ENCODE peak calls at places on chromosomes 5 and 9, in four cellular contexts. S is A549, I is GM12878, T is HepG2. C is an unnamed sample.
A peak's percentile ranks its signal among the peaks of the same experiment; 100 is the strongest.

GRCh38 chr5:169190860-169191259 is 110.1 kb downstream of the SLIT3 start:
- DNase-seq in S (no peak), I (no peak), T (no peak), C (no peak)

GRCh38 chr5:42454216-42454995 is 31.2 kb downstream of the GHR start:
- DNase-seq in S (no peak), I (no peak), T (no peak), C (no peak)

GRCh38 chr5:40078907-40079575 is 600.7 kb upstream of the PTGER4 start:
- DNase-seq in S (no peak), I (no peak), T (no peak), C (no peak)

GRCh38 chr9:113707953-113708695 is 168.0 kb upstream of the ZNF618 start:
- DNase-seq in S (no peak), I (no peak), T (no peak), C (no peak)

GRCh38 chr5:168092786-168093185 is 198.7 kb upstream of the WWC1 start:
- DNase-seq in S (no peak), I (no peak), T (no peak), C (no peak)

GRCh38 chr5:4555739-4556285 is 584.3 kb upstream of the ADAMTS16 start:
- DNase-seq in S (no peak), I (no peak), T (no peak), C (no peak)

GRCh38 chr5:138963763-138964371 is 88.7 kb upstream of the LRRTM2 start:
- DNase-seq in S (no peak), I (no peak), T (peak; percentile 58), C (no peak)

GRCh38 chr5:68499952-68500351 is 284.4 kb downstream of the PIK3R1 start:
- DNase-seq in S (no peak), I (no peak), T (no peak), C (no peak)

GRCh38 chr9:121837113-121838010 is 185.9 kb downstream of the DAB2IP start:
- DNase-seq in S (no peak), I (no peak), T (no peak), C (no peak)

GRCh38 chr9:120701248-120701647 is 13.0 kb downstream of the MEGF9 start:
- DNase-seq in S (no peak), I (no peak), T (no peak), C (no peak)

GRCh38 chr5:15598294-15598902 is 98.4 kb downstream of the FBXL7 start:
- DNase-seq in S (no peak), I (no peak), T (peak; percentile 7), C (no peak)

GRCh38 chr5:132812123-132812948 is 766 bp upstream of the SOWAHA start:
- DNase-seq in S (no peak), I (no peak), T (no peak), C (no peak)

GRCh38 chr5:15525679-15526275 is 25.8 kb downstream of the FBXL7 start:
- DNase-seq in S (no peak), I (no peak), T (no peak), C (no peak)

GRCh38 chr9:72442212-72442607 is 77.2 kb upstream of the ZFAND5 start:
- DNase-seq in S (peak; percentile 73), I (no peak), T (peak; percentile 41), C (peak; percentile 63)

GRCh38 chr5:10307206-10308148 is at the start of gene CMBL:
- DNase-seq in S (no peak), I (no peak), T (peak; percentile 39), C (peak; percentile 65)

GRCh38 chr9:130805510-130806387 is 29.3 kb upstream of the ABL1 start:
- DNase-seq in S (no peak), I (peak; percentile 61), T (no peak), C (no peak)
- TF ChIP-seq MYC in S (no peak), I (no peak), T (no peak), C (no peak)

GRCh38 chr5:145838276-145838675 is 3.1 kb upstream of the PRELID2 start:
- DNase-seq in S (no peak), I (no peak), T (peak; percentile 19), C (no peak)
- TF ChIP-seq MYC in S (no peak), I (no peak), T (no peak), C (no peak)

GRCh38 chr9:125986966-125987365 is 239.8 kb downstream of the PBX3 start:
- DNase-seq in S (no peak), I (no peak), T (no peak), C (no peak)
- TF ChIP-seq MYC in S (no peak), I (no peak), T (no peak), C (no peak)

DNA sequence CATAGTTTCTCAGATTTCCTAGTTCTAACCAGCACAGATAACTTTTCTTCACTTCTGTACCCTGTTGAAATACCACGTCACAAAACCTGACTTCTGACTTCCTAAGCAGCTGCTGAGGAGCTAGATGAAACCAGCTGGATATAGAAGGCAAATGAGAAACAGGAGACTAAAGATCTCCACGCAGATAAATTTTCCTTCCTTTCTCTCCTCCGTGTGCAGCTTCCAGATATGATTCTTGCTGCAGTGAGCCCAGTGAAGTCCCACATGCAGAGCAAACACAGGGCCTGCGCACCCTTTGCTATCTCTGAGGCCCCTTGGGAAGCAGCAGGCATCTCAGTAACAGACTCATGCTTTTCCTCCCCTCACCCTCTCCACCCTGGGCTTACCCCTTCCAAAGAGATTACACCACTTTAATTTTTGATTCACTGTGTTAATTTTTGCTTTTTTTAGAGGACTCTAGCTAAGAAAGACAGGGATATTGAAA is 1638.3 kb downstream of the MAT2B start:
- DNase-seq in S (no peak), I (no peak), T (no peak), C (no peak)
- TF ChIP-seq MYC in S (no peak), I (no peak), T (no peak), C (no peak)

GRCh38 chr5:173452098-173452497 is 123.9 kb upstream of the STC2 start:
- DNase-seq in S (no peak), I (no peak), T (peak; percentile 49), C (no peak)

GRCh38 chr5:173451651-173452050 is 123.4 kb upstream of the STC2 start:
- DNase-seq in S (no peak), I (no peak), T (no peak), C (no peak)

GRCh38 chr5:173451031-173451430 is 122.8 kb upstream of the STC2 start:
- DNase-seq in S (peak; percentile 33), I (no peak), T (peak; percentile 49), C (no peak)

GRCh38 chr5:173452506-173452905 is 124.3 kb upstream of the STC2 start:
- DNase-seq in S (no peak), I (no peak), T (no peak), C (no peak)

DNA sequence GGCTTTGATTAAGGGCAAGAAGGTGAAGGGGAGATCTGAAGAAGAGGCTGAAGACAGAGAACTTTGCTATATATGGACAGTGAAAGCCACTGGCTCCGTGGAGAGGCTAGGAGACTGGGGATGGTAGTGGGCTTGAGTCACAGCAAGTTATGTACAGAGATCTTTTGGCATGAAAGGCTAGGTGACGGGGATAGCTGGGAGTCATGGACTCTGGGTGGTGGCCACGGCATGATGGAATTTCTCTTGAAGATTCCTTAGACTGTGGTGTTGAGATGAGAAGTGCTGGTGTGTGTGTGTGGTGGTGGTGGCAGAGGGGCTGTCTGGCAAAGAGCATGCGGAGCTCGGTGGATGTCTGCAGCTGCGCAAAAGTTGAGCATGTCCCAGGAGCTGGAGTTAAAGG is 120.6 kb upstream of the STC2 start:
- DNase-seq in S (no peak), I (no peak), T (no peak), C (no peak)
- TF ChIP-seq MYC in S (no peak), I (no peak), T (no peak), C (no peak)

DNA sequence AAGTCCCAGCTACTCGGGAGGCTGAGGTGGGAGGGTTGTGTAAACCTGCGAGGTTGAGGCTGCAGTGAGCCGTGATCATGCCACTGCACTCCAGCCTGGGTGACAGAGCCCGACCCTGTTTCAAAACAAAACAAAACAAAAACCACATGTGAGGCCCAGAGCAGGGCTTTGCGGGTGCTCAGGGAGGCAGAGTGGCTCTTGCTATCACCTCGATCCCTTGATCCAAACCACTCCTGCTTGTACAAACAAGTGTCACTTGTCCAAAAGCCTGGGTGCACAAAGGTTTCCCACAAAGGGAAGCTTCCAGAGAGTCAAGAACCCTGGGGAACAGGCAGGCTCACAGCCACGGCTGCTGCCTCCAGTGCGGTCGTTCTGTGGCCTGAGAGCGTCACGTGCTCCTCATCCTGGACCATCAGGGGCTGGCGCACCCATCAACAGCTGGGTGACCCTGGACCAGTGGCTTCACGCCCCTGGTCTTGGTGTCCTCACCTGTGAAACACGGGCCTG is 162.7 kb downstream of the C9orf50 start:
- DNase-seq in S (no peak), I (peak; percentile 24), T (peak; percentile 51), C (no peak)
- TF ChIP-seq MYC in S (no peak), I (no peak), T (peak; percentile 31), C (no peak)

C was measured in endothelial cell of umbilical vein.